ENCODE peak calls at places on chromosomes 12 and 14, in seven cellular contexts. E is SK-N-SH, T is HCT116, G is H1, F is GM12878, V is K562, J is HepG2. A is an unnamed sample.
A peak's percentile ranks its signal among the peaks of the same experiment; 100 is the strongest.

GRCh38 chr12:23253191-23253590 is 628.2 kb downstream of the ETNK1 start:
- DNase-seq in T (no peak), J (no peak), G (no peak), V (peak; percentile 19), F (no peak), E (no peak), A (no peak)

GRCh38 chr12:90510948-90511347 is 444.0 kb downstream of the CCER1 start:
- DNase-seq in V (no peak), F (no peak), E (no peak), G (no peak), J (no peak), T (no peak), A (no peak)

GRCh38 chr12:132345555-132346200 is 16.3 kb upstream of the GALNT9 start:
- DNase-seq in G (no peak), J (no peak), E (no peak), F (no peak), V (no peak), T (no peak), A (no peak)

GRCh38 chr14:66487159-66487558 is 988 bp downstream of the CCDC196 start:
- DNase-seq in G (no peak), V (no peak), F (no peak), E (no peak), T (no peak), J (no peak), A (no peak)

GRCh38 chr12:128543971-128544370 is 277.0 kb downstream of the TMEM132C start:
- DNase-seq in F (no peak), G (no peak), E (no peak), V (no peak), J (no peak), T (no peak), A (no peak)

GRCh38 chr12:51972849-51973273 is 21.4 kb downstream of the ACVR1B start:
- DNase-seq in V (peak; percentile 91), J (no peak), F (no peak), E (no peak), G (no peak), T (no peak), A (no peak)

GRCh38 chr14:20489093-20489994 is 16.0 kb upstream of the RNASE10 start:
- DNase-seq in V (no peak), F (peak; percentile 72), J (peak; percentile 78), T (no peak), E (no peak), G (no peak), A (no peak)

GRCh38 chr12:92665496-92665895 is 37.3 kb upstream of the PLEKHG7 start:
- DNase-seq in J (no peak), V (no peak), T (no peak), E (no peak), F (no peak), G (no peak), A (no peak)

GRCh38 chr12:123991402-123991951 is 18.5 kb downstream of the ZNF664 start:
- DNase-seq in F (no peak), E (no peak), T (no peak), V (no peak), J (no peak), G (no peak), A (no peak)

GRCh38 chr12:132998742-132999141 is 12.6 kb downstream of the ZNF26 start:
- DNase-seq in V (no peak), T (no peak), F (no peak), G (no peak), E (no peak), J (no peak), A (no peak)

GRCh38 chr14:52759145-52759544 is 29.2 kb downstream of the STYX start:
- DNase-seq in T (no peak), J (no peak), E (no peak), F (no peak), V (no peak), G (no peak), A (no peak)

GRCh38 chr14:52755607-52756316 is 25.8 kb downstream of the STYX start:
- DNase-seq in J (peak; percentile 95), V (no peak), E (no peak), G (no peak), T (no peak), F (no peak), A (no peak)
- TF ChIP-seq JUND in J (no peak), V (no peak), E (no peak), G (no peak), T (no peak), F (no peak), A (no peak)

GRCh38 chr14:51855234-51855633 is 5.2 kb upstream of the GNG2 start:
- DNase-seq in G (no peak), E (no peak), F (no peak), T (no peak), J (no peak), V (no peak), A (no peak)
- TF ChIP-seq JUND in G (no peak), E (peak; percentile 67), F (no peak), T (no peak), J (no peak), V (no peak), A (no peak)

DNA sequence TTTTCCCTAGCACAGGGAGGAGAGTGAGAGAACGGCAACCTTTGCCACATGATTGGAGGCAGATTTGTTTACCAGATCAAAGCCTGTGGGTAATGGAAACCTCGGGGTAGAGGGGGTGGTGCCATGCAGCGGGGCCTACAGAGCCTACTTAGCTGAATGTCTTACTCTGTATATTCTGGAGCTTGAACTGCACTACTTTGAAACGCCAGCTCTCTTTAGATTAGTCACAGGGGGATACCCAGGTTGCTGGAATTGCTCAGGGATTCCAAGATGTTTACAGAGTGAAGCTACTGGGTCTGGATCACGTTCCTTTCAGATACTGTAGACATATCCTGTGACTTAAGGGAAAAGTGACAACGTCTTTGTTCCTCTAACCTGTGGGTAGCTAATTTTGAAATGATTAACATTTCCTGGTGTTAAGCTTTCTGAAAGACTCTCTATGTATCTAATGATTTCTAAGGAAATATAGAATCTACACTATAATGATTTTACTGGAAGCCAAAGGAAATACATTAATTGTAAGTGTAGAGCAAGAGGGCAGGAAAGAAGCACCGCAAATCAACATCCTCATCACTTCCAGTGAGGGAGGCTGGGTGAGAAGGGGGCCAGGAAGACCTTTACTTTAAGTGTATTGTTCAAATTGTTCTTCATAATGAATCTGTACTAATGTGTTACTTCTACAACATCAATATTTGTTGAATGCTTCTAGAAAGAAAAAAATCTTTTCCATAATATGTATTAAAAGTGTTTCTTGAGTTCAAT is 65.5 kb upstream of the DACT1 start:
- DNase-seq in E (no peak), F (no peak), V (no peak), T (no peak), G (no peak), J (peak; percentile 4), A (peak; percentile 12)
- TF ChIP-seq JUND in E (no peak), F (no peak), V (no peak), T (no peak), G (no peak), J (no peak), A (no peak)

DNA sequence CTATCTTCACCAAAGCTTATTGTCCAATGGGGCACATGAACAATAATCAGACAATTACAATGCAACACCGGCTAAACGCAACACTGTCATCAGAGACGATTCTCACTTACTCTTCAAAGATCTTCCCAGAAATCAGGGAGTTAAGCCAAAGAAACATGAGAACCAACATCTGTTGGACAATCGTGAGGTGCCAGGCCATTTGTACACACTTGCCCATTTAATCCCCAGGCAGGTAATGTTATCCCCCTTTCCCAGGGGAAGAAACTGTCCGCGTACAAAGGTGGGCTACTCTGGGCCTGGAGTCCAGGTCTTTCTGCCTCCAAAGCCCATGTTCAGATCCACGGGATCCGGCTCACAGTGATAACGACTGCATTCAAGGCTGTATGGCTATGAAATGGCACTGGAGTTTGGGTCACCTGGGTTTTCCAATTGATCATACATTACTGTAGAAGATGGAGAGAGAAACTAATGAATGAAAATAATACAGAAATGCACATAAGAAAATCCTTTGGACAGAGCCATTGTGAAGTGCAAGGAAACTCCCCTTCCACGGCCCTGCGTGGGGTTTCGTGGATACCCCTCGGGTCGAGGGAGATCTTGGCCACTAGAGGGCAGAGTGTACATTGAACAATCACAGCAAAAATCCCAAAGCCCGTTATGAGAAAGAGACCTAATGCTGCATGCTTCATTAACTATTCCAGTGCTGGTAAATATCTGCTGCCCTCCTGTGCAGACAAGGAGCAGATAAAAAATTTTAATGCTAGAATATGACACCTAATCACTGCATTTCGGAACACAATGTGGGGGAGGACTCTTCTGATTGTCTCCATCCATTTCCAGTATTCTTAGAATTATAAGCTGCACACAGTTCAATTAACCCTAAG is 111.4 kb downstream of the EGLN3 start:
- DNase-seq in E (peak; percentile 76), T (peak; percentile 31), F (no peak), J (peak; percentile 58), G (no peak), V (peak; percentile 67), A (peak; percentile 64)
- TF ChIP-seq JUND in E (no peak), T (no peak), F (no peak), J (no peak), G (no peak), V (no peak), A (no peak)

GRCh38 chr12:53205747-53206146 is 1.3 kb downstream of the ITGB7 start:
- DNase-seq in G (no peak), J (no peak), V (peak; percentile 32), E (no peak), F (peak; percentile 87), T (no peak), A (no peak)
- TF ChIP-seq JUND in G (no peak), J (no peak), V (no peak), E (no peak), F (peak; percentile 80), T (no peak), A (no peak)

DNA sequence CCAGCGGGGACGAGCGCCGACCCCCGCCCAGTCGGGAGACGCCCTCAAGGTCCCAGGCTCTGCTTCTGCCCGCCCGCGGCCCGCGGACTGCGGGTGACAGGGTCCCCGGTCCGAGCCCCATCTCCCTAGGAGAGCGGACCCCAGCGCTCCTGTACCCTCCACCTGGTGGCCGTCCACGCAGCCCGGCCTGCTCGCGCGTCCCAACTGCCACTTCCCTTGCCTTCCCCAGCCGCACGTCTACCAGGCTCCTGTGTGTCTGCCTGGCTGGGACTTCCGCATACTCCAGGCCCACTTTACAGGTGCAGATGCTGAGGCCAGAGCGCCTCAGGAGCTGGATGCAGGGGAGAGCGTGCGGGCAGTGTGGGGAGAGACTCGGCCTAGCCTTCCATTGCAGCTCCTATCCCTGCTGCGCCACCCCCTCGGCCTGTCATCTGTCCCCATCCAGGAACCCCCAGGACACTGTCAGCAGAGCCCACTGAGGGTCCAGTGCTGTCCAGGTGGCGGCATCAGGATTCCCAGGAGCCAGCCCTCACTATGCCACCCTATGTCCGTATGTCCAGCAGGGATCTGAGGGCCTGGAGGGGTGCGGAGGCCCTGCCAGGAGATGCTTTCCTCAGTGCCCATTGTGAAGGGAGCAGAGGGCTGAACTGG is 8.0 kb upstream of the ANKRD9 start:
- DNase-seq in F (no peak), T (no peak), J (no peak), V (no peak), E (no peak), G (no peak), A (no peak)
- TF ChIP-seq JUND in F (no peak), T (no peak), J (no peak), V (no peak), E (no peak), G (no peak), A (no peak)

A was measured in T47D.